ENCODE peak calls at places on chromosomes 7 and 10, in four cellular contexts. X, T, K and Z are unnamed samples.

GRCh38 chr10:60606343-60607080 is 171.8 kb upstream of the CDK1 start:
- DNase-seq in K (no peak), X (peak), T (peak), Z (no peak)

GRCh38 chr10:56231436-56231835 is 129.6 kb downstream of the ZWINT start:
- DNase-seq in T (no peak), K (no peak), X (no peak), Z (no peak)

GRCh38 chr7:32204361-32205018 is 134.3 kb upstream of the PDE1C start:
- DNase-seq in K (peak), X (peak), T (peak), Z (peak)

GRCh38 chr7:105055084-105055483 is 41.1 kb downstream of the KMT2E start:
- DNase-seq in X (no peak), T (no peak), K (no peak), Z (no peak)

GRCh38 chr7:14834456-14834855 is 68.1 kb downstream of the DGKB start:
- DNase-seq in T (no peak), K (no peak), X (peak), Z (peak)

GRCh38 chr7:2525931-2526630 is 6.5 kb downstream of the LFNG start:
- DNase-seq in T (no peak), X (no peak), K (no peak), Z (no peak)

GRCh38 chr7:112133328-112133727 is 72.9 kb downstream of the DOCK4 start:
- DNase-seq in T (no peak), K (no peak), X (no peak), Z (no peak)

GRCh38 chr7:2967705-2968104 is 76.0 kb downstream of the CARD11 start:
- DNase-seq in T (no peak), X (no peak), K (peak), Z (no peak)

GRCh38 chr7:81956520-81956919 is 186.7 kb upstream of the HGF start:
- DNase-seq in K (no peak), T (peak), X (peak), Z (peak)

GRCh38 chr10:75616076-75616475 is 184.7 kb downstream of the LRMDA start:
- DNase-seq in X (no peak), K (no peak), T (no peak), Z (no peak)

GRCh38 chr7:5380350-5381210 is 43.1 kb downstream of the TNRC18 start:
- DNase-seq in X (no peak), T (no peak), K (no peak), Z (no peak)

GRCh38 chr7:76086070-76086469 is 38.2 kb downstream of the MDH2 start:
- DNase-seq in T (no peak), X (peak), K (no peak), Z (no peak)

GRCh38 chr7:30851651-30852359 is 59.8 kb upstream of the AQP1 start:
- DNase-seq in T (no peak), K (no peak), X (no peak), Z (no peak)

GRCh38 chr10:124943301-124944092 is 1.6 kb downstream of the ZRANB1 start:
- DNase-seq in T (peak), X (peak), K (no peak), Z (peak)

GRCh38 chr7:54841772-54842707 is 83.0 kb upstream of the SEC61G start:
- DNase-seq in T (peak), X (peak), K (no peak), Z (peak)

GRCh38 chr7:20330176-20330796 is 414 bp upstream of the ITGB8 start:
- DNase-seq in T (peak), X (peak), K (peak), Z (peak)

GRCh38 chr10:91077549-91078017 is 142.9 kb upstream of the PCGF5 start:
- DNase-seq in X (peak), T (no peak), K (peak), Z (no peak)

GRCh38 chr10:75108684-75109458 is 2.6 kb upstream of the SAMD8 start:
- DNase-seq in X (peak), K (no peak), T (no peak), Z (no peak)

GRCh38 chr7:155868955-155869783 is 56.9 kb upstream of the SHH start:
- DNase-seq in K (peak), T (no peak), X (no peak), Z (no peak)

GRCh38 chr10:51585742-51586141 is 113.7 kb downstream of the CSTF2T start:
- DNase-seq in T (no peak), X (no peak), K (no peak), Z (no peak)

GRCh38 chr7:105952917-105953595 is 10.0 kb upstream of the CDHR3 start:
- DNase-seq in K (no peak), T (no peak), X (no peak), Z (no peak)

GRCh38 chr10:24012249-24012803 is 196.6 kb upstream of the KIAA1217 start:
- DNase-seq in X (no peak), K (no peak), T (no peak), Z (no peak)

GRCh38 chr10:3908183-3908582 is 123.2 kb upstream of the KLF6 start:
- DNase-seq in T (no peak), X (no peak), K (no peak), Z (no peak)

GRCh38 chr7:149624006-149624405 is 126.4 kb upstream of the ZNF746 start:
- DNase-seq in X (no peak), K (no peak), T (no peak), Z (no peak)

GRCh38 chr10:35089641-35090161 is 440 bp downstream of the CUL2 start:
- DNase-seq in X (peak), K (no peak), T (no peak), Z (no peak)

GRCh38 chr7:107891619-107892366 is 810 bp downstream of the DLD start:
- DNase-seq in T (no peak), K (no peak), X (peak), Z (no peak)

GRCh38 chr10:10865303-10865702 is 152.4 kb upstream of the CELF2 start:
- DNase-seq in T (peak), X (peak), K (no peak), Z (no peak)

GRCh38 chr7:157276731-157277562 is 59.9 kb upstream of the DNAJB6 start:
- DNase-seq in X (peak), K (no peak), T (no peak), Z (no peak)

GRCh38 chr7:81162771-81163525 is 244.1 kb upstream of the SEMA3C start:
- DNase-seq in K (no peak), X (peak), T (no peak), Z (no peak)

GRCh38 chr10:12418725-12419278 is 69.5 kb downstream of the CAMK1D start:
- DNase-seq in T (no peak), K (no peak), X (no peak), Z (no peak)

GRCh38 chr10:101226506-101226887 is 2.8 kb downstream of the LBX1 start:
- DNase-seq in T (no peak), K (no peak), X (no peak), Z (no peak)
- H3K4me3 ChIP-seq in T (no peak), K (peak), X (no peak), Z (no peak)

GRCh38 chr7:139359366-139360209 is at the start of gene LUC7L2:
- DNase-seq in X (peak), T (peak), K (peak), Z (peak)
- TF ChIP-seq CTCF in X (no peak), T (no peak), K (no peak), Z (no peak)

DNA sequence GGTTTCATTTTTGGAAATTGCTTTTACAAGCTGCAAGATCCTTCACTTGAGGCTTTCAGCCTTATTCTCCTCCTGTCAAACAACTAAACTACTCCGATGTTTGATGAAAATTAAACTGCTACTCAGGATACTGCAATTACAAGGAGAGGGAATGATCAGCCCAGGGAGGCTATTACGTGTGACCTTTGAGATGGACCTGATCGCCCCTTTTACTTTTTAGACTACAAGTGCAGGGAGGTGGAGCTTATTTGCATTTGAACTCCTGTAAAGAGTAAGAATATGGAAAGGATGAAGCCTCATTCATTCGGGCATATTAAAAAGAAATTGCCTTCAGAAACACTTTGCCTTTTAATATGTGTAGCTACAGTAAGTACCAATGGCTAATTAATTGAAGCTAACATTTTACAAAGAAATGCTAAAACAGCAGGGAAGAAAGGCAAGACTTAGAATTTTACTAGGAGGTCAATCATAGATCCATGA is 219.1 kb downstream of the PHTF2 start:
- DNase-seq in K (no peak), X (no peak), T (no peak), Z (no peak)
- H3K4me3 ChIP-seq in K (peak), X (no peak), T (no peak), Z (no peak)

GRCh38 chr7:143002106-143002505 is 24.8 kb downstream of the OR9A2 start:
- DNase-seq in T (no peak), K (no peak), X (peak), Z (no peak)
- TF ChIP-seq CTCF in T (peak), K (no peak), X (peak), Z (peak)

GRCh38 chr7:138967159-138967558 is 14.0 kb downstream of the KIAA1549 start:
- DNase-seq in K (no peak), T (no peak), X (no peak), Z (no peak)
- H3K4me3 ChIP-seq in K (no peak), T (no peak), X (no peak), Z (no peak)

DNA sequence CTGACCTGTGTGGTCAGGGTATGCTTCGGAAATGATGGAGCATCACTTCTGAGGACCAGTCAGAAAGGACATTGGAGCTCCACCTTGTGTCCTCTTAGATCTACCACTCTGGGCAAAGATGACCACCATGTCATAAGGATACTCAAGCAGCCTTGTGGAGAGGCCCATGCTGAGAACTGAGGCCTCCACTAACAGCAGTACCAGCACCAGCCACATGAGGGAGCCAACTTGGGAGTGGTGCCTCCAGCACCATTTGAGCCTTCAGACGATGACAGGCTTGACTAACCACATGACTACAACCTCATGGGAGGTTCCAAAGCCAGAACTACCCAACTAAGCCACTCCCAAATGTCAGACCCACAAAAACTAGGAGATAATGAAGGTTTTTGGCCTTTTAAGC is 116.0 kb downstream of the NPTX2 start:
- DNase-seq in K (no peak), T (no peak), X (peak), Z (no peak)
- TF ChIP-seq CTCF in K (no peak), T (peak), X (peak), Z (peak)

DNA sequence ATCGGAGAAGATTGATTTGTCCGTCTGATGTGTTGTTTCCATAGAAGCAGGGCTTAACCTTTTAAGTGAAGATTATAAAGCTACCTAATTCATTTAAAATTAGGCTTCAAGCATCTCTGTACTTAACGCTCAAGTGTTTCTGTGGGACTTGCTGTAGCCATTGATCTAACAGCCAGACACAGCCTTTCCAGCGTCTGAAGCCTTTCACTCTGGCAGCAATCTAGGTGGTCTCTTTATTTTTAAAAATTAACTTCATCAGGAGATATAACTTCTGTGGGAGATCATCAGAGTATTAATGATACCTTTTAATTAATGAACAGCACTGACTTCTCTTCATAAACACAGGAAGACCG is 88.1 kb downstream of the BEND7 start:
- DNase-seq in K (no peak), T (no peak), X (no peak), Z (no peak)
- H3K4me3 ChIP-seq in K (peak), T (no peak), X (no peak), Z (peak)

GRCh38 chr7:114426380-114426779 is 11.8 kb downstream of the FOXP2 start:
- DNase-seq in K (no peak), X (no peak), T (no peak), Z (no peak)

GRCh38 chr7:114422478-114423217 is 8.0 kb downstream of the FOXP2 start:
- DNase-seq in T (no peak), K (no peak), X (no peak), Z (no peak)

GRCh38 chr7:114428211-114428610 is 13.6 kb downstream of the FOXP2 start:
- DNase-seq in T (no peak), X (no peak), K (no peak), Z (no peak)

GRCh38 chr7:114423218-114423496 is 8.5 kb downstream of the FOXP2 start:
- DNase-seq in K (no peak), X (no peak), T (no peak), Z (no peak)

DNA sequence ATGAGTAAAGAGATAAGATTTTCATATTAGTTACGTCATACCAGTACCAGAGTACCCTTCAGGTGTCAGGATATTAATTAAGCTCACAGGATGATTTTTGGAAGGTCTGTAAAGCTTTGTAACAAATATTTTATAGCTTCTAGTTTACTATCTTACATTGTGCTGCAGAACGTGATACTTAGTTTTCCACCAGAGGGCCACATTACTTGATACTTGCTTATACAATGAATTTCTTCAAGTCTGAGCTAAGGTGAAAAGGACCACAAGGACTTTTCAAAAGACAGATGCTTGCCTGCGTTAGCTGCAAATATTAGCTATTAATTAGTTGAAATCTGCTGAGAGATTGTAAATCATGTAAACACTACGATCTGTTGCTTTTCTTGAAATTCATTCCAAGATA is 12.2 kb downstream of the FOXP2 start:
- DNase-seq in T (no peak), K (no peak), X (peak), Z (peak)
- TF ChIP-seq CTCF in T (peak), K (no peak), X (no peak), Z (peak)

GRCh38 chr7:143384741-143385631 is 3.8 kb downstream of the ZYX start:
- DNase-seq in K (no peak), X (peak), T (no peak), Z (no peak)
- H3K4me3 ChIP-seq in K (peak), X (peak), T (peak), Z (peak)

DNA sequence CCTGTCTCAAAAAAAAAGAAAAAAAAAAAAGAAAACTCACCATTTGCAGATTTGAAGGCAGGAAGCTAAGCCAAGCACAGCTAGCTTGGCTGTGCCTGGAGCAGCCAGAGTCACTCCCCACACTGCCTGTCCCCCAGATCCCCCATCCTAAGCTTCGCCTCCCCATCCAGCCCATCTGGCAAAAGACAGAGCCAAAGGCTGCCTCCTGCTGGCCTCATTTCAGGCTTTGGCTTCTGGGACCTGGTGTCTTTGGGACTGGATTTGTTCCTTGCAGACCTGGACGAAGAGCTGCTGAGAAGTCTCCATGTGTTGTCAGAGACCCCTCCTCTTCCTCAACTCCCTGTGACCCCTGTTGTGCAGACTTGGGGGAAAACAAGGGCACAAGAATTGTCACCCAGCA is 8.1 kb downstream of the ASL start:
- DNase-seq in X (no peak), K (no peak), T (no peak), Z (no peak)
- TF ChIP-seq CTCF in X (peak), K (no peak), T (peak), Z (no peak)